ENCODE peak calls at places on chromosomes 6 and 20, in four cellular contexts. P is NT2/D1, Q is HCT116, O is left colon. I is an unnamed sample.

GRCh38 chr6:155248021-155249001 is 15.5 kb upstream of the CLDN20 start:
- DNase-seq in Q (peak; percentile 21), O (peak; percentile 30), P (no peak), I (no peak)

GRCh38 chr6:79536615-79536968 is 638 bp downstream of the LCA5 start:
- DNase-seq in Q (no peak), O (peak; percentile 47), P (no peak), I (no peak)

GRCh38 chr6:126033696-126034095 is 47.4 kb downstream of the TRMT11 start:
- DNase-seq in P (peak; percentile 18), Q (no peak), O (no peak), I (no peak)

GRCh38 chr6:79719248-79719975 is 88.3 kb downstream of the SH3BGRL2 start:
- DNase-seq in P (no peak), O (no peak), Q (no peak), I (no peak)

GRCh38 chr6:6793388-6794250 is 205.1 kb downstream of the LY86 start:
- DNase-seq in P (no peak), Q (no peak), O (no peak), I (no peak)

GRCh38 chr20:10647471-10647870 is 26.3 kb downstream of the JAG1 start:
- DNase-seq in O (no peak), Q (no peak), P (no peak), I (no peak)

GRCh38 chr6:4225207-4225872 is 90.0 kb upstream of the ECI2 start:
- DNase-seq in Q (no peak), O (no peak), P (no peak), I (no peak)

GRCh38 chr20:32327087-32327681 is 30.9 kb upstream of the ASXL1 start:
- DNase-seq in Q (no peak), P (no peak), O (no peak), I (no peak)

GRCh38 chr6:33686981-33687975 is 24.2 kb downstream of the UQCC2 start:
- DNase-seq in O (no peak), P (no peak), Q (no peak), I (no peak)

GRCh38 chr6:36350082-36350481 is 13.4 kb upstream of the BNIP5 start:
- DNase-seq in Q (no peak), P (no peak), O (no peak), I (no peak)

GRCh38 chr6:112560651-112561050 is 213.5 kb downstream of the RFPL4B start:
- DNase-seq in O (no peak), P (no peak), Q (no peak), I (no peak)

GRCh38 chr20:60095456-60095855 is 137.2 kb downstream of the CDH26 start:
- DNase-seq in P (no peak), O (no peak), Q (no peak), I (no peak)

GRCh38 chr6:149843051-149843633 is 21.0 kb downstream of the LRP11 start:
- DNase-seq in P (no peak), Q (no peak), O (peak; percentile 33), I (no peak)

GRCh38 chr6:42781546-42781810 is 374 bp upstream of the BICRAL start:
- DNase-seq in Q (no peak), P (no peak), O (no peak), I (no peak)

GRCh38 chr6:169171951-169172350 is 81.7 kb downstream of the THBS2 start:
- DNase-seq in P (no peak), O (no peak), Q (no peak), I (no peak)

GRCh38 chr6:11054722-11055121 is 10.6 kb upstream of the ELOVL2 start:
- DNase-seq in Q (no peak), O (no peak), P (no peak), I (no peak)